ENCODE peak calls at places on chromosomes 13 and 19, in six cellular contexts. W, P, A, X, G and V are unnamed samples.

GRCh38 chr19:46786236-46787039 is 2.0 kb downstream of the SLC1A5 start:
- DNase-seq in P (peak), G (peak), X (no peak), A (peak), W (peak), V (peak)

GRCh38 chr13:43159007-43159406 is 135.6 kb downstream of the DNAJC15 start:
- DNase-seq in P (no peak), X (no peak), G (no peak), W (peak), A (no peak), V (no peak)

GRCh38 chr19:31317098-31317497 is 32.1 kb downstream of the TSHZ3 start:
- DNase-seq in W (no peak), X (no peak), G (no peak), A (peak), P (no peak), V (no peak)

GRCh38 chr13:26133286-26133685 is 81.5 kb upstream of the SHISA2 start:
- DNase-seq in W (no peak), P (no peak), X (no peak), A (no peak), G (no peak), V (no peak)

GRCh38 chr19:12015753-12016116 is 19.7 kb downstream of the ZNF433 start:
- DNase-seq in P (no peak), W (no peak), X (no peak), A (no peak), G (no peak), V (no peak)

GRCh38 chr19:50489461-50490011 is 12.9 kb upstream of the GARIN5A start:
- DNase-seq in W (no peak), P (no peak), X (no peak), G (no peak), A (no peak), V (no peak)

GRCh38 chr13:47119568-47120080 is 222.8 kb upstream of the HTR2A start:
- DNase-seq in X (no peak), P (no peak), W (peak), G (no peak), A (no peak), V (no peak)

GRCh38 chr13:20448470-20448869 is 77.2 kb downstream of the CRYL1 start:
- DNase-seq in P (no peak), X (no peak), A (no peak), W (no peak), G (no peak), V (no peak)

GRCh38 chr13:25088562-25089221 is 7.2 kb upstream of the PABPC3 start:
- DNase-seq in X (no peak), W (no peak), G (no peak), P (no peak), A (no peak), V (no peak)

GRCh38 chr13:37277435-37278144 is 172.1 kb upstream of the CSNK1A1L start:
- DNase-seq in W (peak), G (no peak), A (no peak), X (no peak), P (no peak), V (no peak)

GRCh38 chr19:7421941-7422744 is 66.7 kb downstream of the PEX11G start:
- DNase-seq in X (no peak), P (no peak), A (no peak), W (no peak), G (no peak), V (no peak)

GRCh38 chr19:49491030-49491803 is 3.8 kb downstream of the RPL13A start:
- DNase-seq in P (no peak), A (no peak), W (no peak), G (no peak), X (no peak), V (no peak)

GRCh38 chr19:46392252-46392801 is 21.0 kb downstream of the CCDC8 start:
- DNase-seq in P (no peak), G (no peak), X (no peak), W (peak), A (no peak), V (no peak)

GRCh38 chr19:6064016-6064702 is 46.1 kb downstream of the RFX2 start:
- DNase-seq in P (no peak), W (no peak), X (no peak), A (no peak), G (no peak), V (no peak)

GRCh38 chr13:85529216-85529590 is 270.0 kb downstream of the SLITRK6 start:
- DNase-seq in G (no peak), X (no peak), A (no peak), W (peak), P (no peak), V (no peak)

GRCh38 chr13:85525411-85525810 is 273.8 kb downstream of the SLITRK6 start:
- DNase-seq in G (no peak), A (no peak), X (no peak), P (no peak), W (no peak), V (no peak)

GRCh38 chr13:85528578-85529215 is 270.5 kb downstream of the SLITRK6 start:
- DNase-seq in P (no peak), W (peak), X (no peak), G (no peak), A (no peak), V (no peak)
- H3K27ac ChIP-seq in P (no peak), W (peak), X (no peak), G (no peak), A (peak), V (no peak)

GRCh38 chr13:112057434-112057735 is 9.6 kb upstream of the SOX1 start:
- DNase-seq in A (no peak), X (no peak), W (no peak), G (no peak), P (no peak), V (no peak)

GRCh38 chr13:112058941-112059340 is 8.0 kb upstream of the SOX1 start:
- DNase-seq in A (no peak), G (no peak), P (no peak), X (no peak), W (no peak), V (no peak)

GRCh38 chr13:112056739-112057433 is 10.1 kb upstream of the SOX1 start:
- DNase-seq in A (peak), G (no peak), W (no peak), P (no peak), X (no peak), V (no peak)

GRCh38 chr13:112058519-112058873 is 8.5 kb upstream of the SOX1 start:
- DNase-seq in G (no peak), W (no peak), X (no peak), P (no peak), A (no peak), V (no peak)

GRCh38 chr13:112057736-112058518 is 9.0 kb upstream of the SOX1 start:
- DNase-seq in A (no peak), X (no peak), P (no peak), W (no peak), G (no peak), V (no peak)
- H3K4me3 ChIP-seq in A (no peak), X (no peak), P (no peak), W (no peak), G (no peak), V (no peak)

GRCh38 chr13:91162180-91162579 is 185.3 kb upstream of the MIR17HG start:
- DNase-seq in G (no peak), X (no peak), W (no peak), A (no peak), P (no peak), V (peak)
- TF ChIP-seq CTCF in G (no peak), X (no peak), W (no peak), A (no peak), P (no peak), V (peak)

DNA sequence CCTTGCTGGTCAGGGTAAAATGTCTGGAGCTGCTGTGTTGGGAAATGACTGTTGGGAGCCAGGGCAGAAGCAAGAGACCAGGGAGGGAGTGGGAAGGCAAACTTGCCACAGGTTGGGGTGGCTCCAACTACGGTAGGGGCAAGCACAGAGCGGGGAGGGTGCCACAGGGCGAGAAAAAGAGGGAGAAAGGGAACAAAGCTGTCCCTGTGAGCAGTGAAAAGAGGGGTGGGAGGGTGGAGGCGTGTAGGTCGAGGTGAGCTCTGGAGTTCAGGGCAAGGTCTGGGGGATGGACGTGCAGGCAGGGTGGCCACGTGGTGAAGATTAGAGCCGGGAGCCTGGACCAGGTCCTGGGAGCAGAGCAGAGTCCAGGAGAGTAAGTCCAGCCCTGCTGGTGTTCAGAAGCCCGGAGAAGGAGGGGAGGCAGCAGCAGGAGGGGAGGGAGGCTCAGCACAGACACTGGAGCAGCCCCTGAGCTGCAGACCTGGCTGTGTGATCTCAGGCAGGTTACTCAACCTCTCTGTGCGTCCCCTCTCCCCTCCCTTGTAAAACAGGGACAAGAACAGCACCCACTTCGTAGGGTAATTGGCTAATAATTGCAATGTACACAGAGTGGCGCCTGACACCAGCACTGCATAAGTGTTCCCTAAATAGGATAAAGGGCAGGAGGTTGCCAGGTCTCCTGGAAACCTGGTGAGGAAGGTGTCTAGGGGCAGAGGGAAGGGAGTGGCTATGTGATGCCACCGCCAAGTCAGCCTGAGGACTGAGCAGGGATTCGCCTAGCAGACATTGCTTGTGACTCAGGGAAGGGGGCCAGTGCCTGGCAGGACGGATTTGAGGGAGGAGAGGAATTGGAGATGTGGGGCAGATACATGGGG is 3.2 kb upstream of the POLR2E start:
- DNase-seq in G (no peak), X (no peak), P (no peak), W (peak), A (no peak), V (no peak)
- H3K27ac ChIP-seq in G (peak), X (peak), P (no peak), W (peak), A (no peak), V (no peak)

DNA sequence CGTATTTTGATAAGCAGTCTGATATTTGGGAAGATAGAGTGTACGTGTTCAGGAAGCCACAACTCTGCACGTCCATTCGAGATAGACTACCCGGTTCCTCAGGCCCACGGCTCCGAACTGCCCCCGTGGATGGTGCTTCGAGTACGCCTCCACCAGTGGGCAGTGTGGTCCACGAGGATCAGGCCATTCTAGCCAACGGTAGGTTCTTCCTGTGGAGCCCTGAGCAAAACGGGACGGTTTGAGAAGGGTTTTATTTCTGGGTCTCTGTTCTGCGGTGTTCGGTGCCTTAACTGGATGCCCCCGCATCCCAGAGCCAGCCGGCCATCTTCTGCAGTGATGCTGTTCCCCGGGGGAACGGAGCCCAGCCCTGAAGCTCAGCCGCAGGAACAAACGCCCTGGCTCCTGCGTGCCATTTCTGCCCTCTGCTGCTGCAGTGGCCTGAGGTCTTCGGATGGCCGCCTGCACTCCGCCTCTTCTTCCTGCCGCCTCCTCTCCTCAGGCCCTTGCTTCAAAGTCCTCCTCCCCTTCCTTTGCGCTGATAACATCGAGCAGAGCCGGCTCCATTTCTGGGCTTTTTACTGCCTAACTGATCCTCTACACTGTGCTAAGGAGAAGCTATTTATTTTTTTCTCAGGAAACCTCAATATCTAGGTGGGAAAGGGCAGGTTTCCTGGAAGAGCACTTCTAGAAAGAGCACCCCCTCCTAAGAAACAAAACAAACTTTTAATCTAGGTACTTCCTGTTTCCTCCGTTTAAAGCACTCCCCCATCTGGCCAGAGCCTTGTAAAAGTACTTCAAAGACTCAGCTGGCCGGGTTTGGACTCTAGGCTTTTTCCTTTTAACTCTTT is 36.2 kb upstream of the SLC46A3 start:
- DNase-seq in A (peak), X (no peak), G (no peak), P (no peak), W (peak), V (no peak)
- H3K4me3 ChIP-seq in A (peak), X (no peak), G (peak), P (peak), W (no peak), V (no peak)